ENCODE peak calls at places on chromosome 16, in seven cellular contexts. M, Z, K, R, O, V and G are unnamed samples. For H3K9me3, the result is how much of the 10 kb centered on the place peaks cover.

GRCh38 chr16:27246439-27246838 is 22.1 kb downstream of the NSMCE1 start:
- DNase-seq in M (no peak), Z (no peak), K (no peak), R (no peak), O (no peak), V (no peak), G (peak)

GRCh38 chr16:87101903-87102302 is 215.3 kb downstream of the C16orf95 start:
- DNase-seq in M (no peak), Z (no peak), K (no peak), R (peak), O (no peak), V (peak), G (no peak)

GRCh38 chr16:47780213-47780612 is 319.1 kb downstream of the PHKB start:
- DNase-seq in M (no peak), Z (no peak), K (no peak), R (no peak), O (no peak), V (no peak), G (no peak)

GRCh38 chr16:72285324-72285723 is 113.4 kb upstream of the PMFBP1 start:
- DNase-seq in M (no peak), Z (no peak), K (no peak), R (no peak), O (no peak), V (no peak), G (no peak)

GRCh38 chr16:47779201-47780016 is 318.3 kb downstream of the PHKB start:
- DNase-seq in M (peak), Z (peak), K (peak), R (no peak), O (no peak), V (peak), G (no peak)

GRCh38 chr16:12674096-12674495 is 129.6 kb downstream of the CPPED1 start:
- DNase-seq in M (no peak), Z (peak), K (no peak), R (no peak), O (no peak), V (peak), G (no peak)

GRCh38 chr16:58497935-58498334 is 2.0 kb upstream of the NDRG4 start:
- DNase-seq in M (no peak), Z (no peak), K (peak), R (no peak), O (no peak), V (no peak), G (no peak)

GRCh38 chr16:87706278-87707000 is 59.3 kb downstream of the KLHDC4 start:
- DNase-seq in M (no peak), Z (no peak), K (no peak), R (peak), O (no peak), V (no peak), G (no peak)

GRCh38 chr16:77986021-77986420 is 36.3 kb upstream of the CLEC3A start:
- DNase-seq in M (no peak), Z (no peak), K (no peak), R (no peak), O (no peak), V (no peak), G (no peak)

GRCh38 chr16:1159973-1160772 is 7.3 kb downstream of the CACNA1H start:
- DNase-seq in M (peak), Z (no peak), K (no peak), R (peak), O (peak), V (no peak), G (no peak)

GRCh38 chr16:9258423-9259051 is 167.1 kb downstream of the HAPSTR1 start:
- DNase-seq in M (peak), Z (peak), K (no peak), R (peak), O (peak), V (peak), G (no peak)

GRCh38 chr16:24701521-24701951 is 27.9 kb upstream of the TNRC6A start:
- DNase-seq in M (no peak), Z (peak), K (no peak), R (no peak), O (no peak), V (peak), G (no peak)

GRCh38 chr16:57092786-57093301 is 461 bp downstream of the CPNE2 start:
- DNase-seq in M (peak), Z (peak), K (peak), R (peak), O (peak), V (no peak), G (no peak)

GRCh38 chr16:77877712-77878111 is 89.3 kb downstream of the VAT1L start:
- DNase-seq in M (no peak), Z (peak), K (no peak), R (no peak), O (no peak), V (peak), G (no peak)

GRCh38 chr16:56849690-56850680 is 15.0 kb upstream of the SLC12A3 start:
- DNase-seq in M (no peak), Z (no peak), K (peak), R (no peak), O (no peak), V (no peak), G (no peak)

GRCh38 chr16:1543085-1543896 is 9.8 kb downstream of the TMEM204 start:
- DNase-seq in M (peak), Z (peak), K (peak), R (peak), O (no peak), V (peak), G (no peak)

GRCh38 chr16:72901012-72901411 is 146.9 kb downstream of the ZFHX3 start:
- DNase-seq in M (no peak), Z (no peak), K (no peak), R (no peak), O (no peak), V (no peak), G (no peak)

GRCh38 chr16:726438-727290 is at the start of the genes CCDC78 and HAGHL:
- DNase-seq in M (peak), Z (peak), K (peak), R (peak), O (peak), V (no peak), G (no peak)

GRCh38 chr16:53421248-53421647 is 13.0 kb upstream of the RBL2 start:
- DNase-seq in M (no peak), Z (no peak), K (no peak), R (no peak), O (no peak), V (no peak), G (no peak)
- H3K9me3 ChIP-seq in M (under half), Z (under half), K (under half), R (under half), O (under half), V (under half), G (under half)

DNA sequence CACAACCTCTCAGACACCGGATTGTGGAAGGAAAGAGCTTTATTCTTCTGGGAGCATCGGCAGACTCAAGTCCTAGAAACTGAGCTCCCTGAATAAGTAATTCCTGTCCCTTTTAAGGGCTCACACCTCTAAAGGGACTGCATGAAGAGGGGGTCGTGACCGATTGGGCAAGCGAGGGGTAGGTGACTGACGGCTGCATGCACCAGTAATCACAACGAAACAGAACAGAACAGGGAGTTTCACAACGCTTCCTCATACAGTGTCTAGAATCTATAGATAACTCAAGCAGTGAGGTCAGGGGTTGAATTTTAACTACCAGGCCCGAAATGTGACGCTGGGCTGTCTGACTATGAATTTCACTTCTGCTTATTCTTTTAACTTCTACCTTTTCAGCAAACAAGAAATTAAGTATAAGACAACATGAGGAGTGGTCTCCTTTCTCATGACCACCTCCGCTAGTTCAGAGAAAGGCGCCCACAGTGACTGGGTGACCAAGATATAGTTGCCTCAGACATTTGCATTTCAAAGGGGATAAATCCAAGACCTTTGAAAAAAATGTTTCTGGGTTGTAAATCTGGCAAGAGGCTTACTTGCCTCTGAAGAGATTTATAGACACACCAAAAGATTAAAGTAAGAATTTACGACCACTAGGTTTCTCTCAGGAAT is 88.4 kb upstream of the ATF7IP2 start:
- DNase-seq in M (no peak), Z (no peak), K (peak), R (no peak), O (no peak), V (no peak), G (no peak)
- TF ChIP-seq POLR2A in M (no peak), Z (no peak), K (no peak), R (no peak), O (no peak), V (no peak), G (no peak)

DNA sequence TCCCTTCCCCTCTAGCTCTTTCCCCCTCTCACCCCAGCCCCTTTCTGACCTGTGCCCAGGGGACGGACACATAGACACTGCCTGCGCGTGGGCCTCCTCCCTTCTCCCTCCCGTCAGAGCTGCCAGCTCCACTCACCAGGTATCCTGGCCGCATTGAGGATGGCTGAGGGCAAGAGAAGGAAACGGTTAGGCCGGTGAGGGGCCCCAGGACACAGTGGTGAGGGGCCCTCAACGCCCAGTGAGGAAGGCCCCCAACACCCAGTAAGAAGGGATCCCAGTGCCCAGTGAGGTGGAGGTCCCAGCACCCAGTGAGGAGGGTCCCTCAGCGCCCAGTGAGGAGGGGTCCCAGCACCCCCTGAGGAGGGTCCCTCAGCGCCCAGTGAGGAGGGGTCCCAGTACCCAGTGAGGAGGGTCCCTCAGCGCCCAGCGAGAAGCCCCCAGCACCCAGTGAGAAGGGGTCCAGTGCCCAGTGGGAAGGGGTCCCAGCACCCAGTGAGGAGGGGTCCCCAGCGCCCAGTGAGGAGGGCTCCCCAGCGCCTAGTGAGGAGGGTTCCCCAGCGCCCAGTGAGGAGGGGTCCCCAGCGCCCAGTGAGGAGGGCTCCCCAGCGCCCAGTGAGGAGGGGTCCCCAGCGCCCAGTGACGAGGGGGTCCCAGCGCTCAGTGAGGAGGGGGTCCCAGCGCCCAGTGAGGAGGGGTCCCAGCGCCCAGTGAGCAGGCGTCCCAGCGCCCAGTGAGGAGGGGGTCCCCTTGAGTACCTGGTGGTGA is 1.1 kb downstream of the PRSS22 start:
- DNase-seq in M (no peak), Z (no peak), K (peak), R (no peak), O (no peak), V (no peak), G (no peak)
- H3K9me3 ChIP-seq in M (under half), Z (under half), K (under half), R (under half), O (under half), V (under half), G (under half)

GRCh38 chr16:81908466-81909230 is 102.6 kb downstream of the SDR42E1 start:
- DNase-seq in M (no peak), Z (no peak), K (no peak), R (no peak), O (no peak), V (no peak), G (no peak)
- TF ChIP-seq POLR2A in M (no peak), Z (no peak), K (no peak), R (no peak), O (no peak), V (no peak), G (no peak)

GRCh38 chr16:81971853-81972252 is 39.4 kb downstream of the SDR42E1 start:
- DNase-seq in M (no peak), Z (no peak), K (no peak), R (no peak), O (no peak), V (no peak), G (no peak)
- H3K9me3 ChIP-seq in M (under half), Z (under half), K (under half), R (under half), O (under half), V (under half), G (under half)

GRCh38 chr16:85185281-85185680 is 73.0 kb upstream of the CIBAR2 start:
- DNase-seq in M (no peak), Z (no peak), K (no peak), R (no peak), O (no peak), V (no peak), G (no peak)

GRCh38 chr16:85187447-85187846 is 75.2 kb upstream of the CIBAR2 start:
- DNase-seq in M (no peak), Z (no peak), K (no peak), R (no peak), O (no peak), V (no peak), G (no peak)

GRCh38 chr16:85185701-85186100 is 73.4 kb upstream of the CIBAR2 start:
- DNase-seq in M (no peak), Z (no peak), K (no peak), R (no peak), O (no peak), V (no peak), G (no peak)

GRCh38 chr16:85187886-85188285 is 75.6 kb upstream of the CIBAR2 start:
- DNase-seq in M (no peak), Z (no peak), K (no peak), R (no peak), O (no peak), V (no peak), G (no peak)

GRCh38 chr16:85187002-85187401 is 74.7 kb upstream of the CIBAR2 start:
- DNase-seq in M (no peak), Z (no peak), K (no peak), R (peak), O (no peak), V (no peak), G (no peak)
- TF ChIP-seq POLR2A in M (no peak), Z (no peak), K (no peak), R (no peak), O (no peak), V (no peak), G (no peak)

GRCh38 chr16:76038097-76038496 is 239.1 kb upstream of the CNTNAP4 start:
- DNase-seq in M (no peak), Z (no peak), K (no peak), R (no peak), O (no peak), V (no peak), G (no peak)
- H3K9me3 ChIP-seq in M (under half), Z (under half), K (under half), R (under half), O (under half), V (under half), G (under half)

GRCh38 chr16:31199430-31200041 is 3.0 kb downstream of the PYCARD start:
- DNase-seq in M (no peak), Z (no peak), K (peak), R (no peak), O (no peak), V (no peak), G (no peak)
- TF ChIP-seq POLR2A in M (peak), Z (no peak), K (no peak), R (no peak), O (no peak), V (no peak), G (no peak)